ENCODE peak calls at places on chromosomes 7 and 10, in six cellular contexts. R is A549, L is IMR-90, I is HepG2, Z is GM12878, S is H1. E is an unnamed sample.

GRCh38 chr10:44636625-44637024 is 251.7 kb upstream of the CXCL12 start:
- DNase-seq in L (no peak), S (no peak), Z (no peak), R (no peak), I (no peak), E (no peak)

GRCh38 chr7:7618410-7618809 is 22.1 kb upstream of the UMAD1 start:
- DNase-seq in L (no peak), S (no peak), R (no peak), I (no peak), Z (no peak), E (no peak)

GRCh38 chr10:133453516-133454203 is at the start of gene SCART1:
- DNase-seq in Z (no peak), S (no peak), R (no peak), L (no peak), I (no peak), E (peak)

GRCh38 chr7:150876817-150877526 is 24.7 kb downstream of the AOC1 start:
- DNase-seq in S (peak), R (peak), Z (no peak), I (peak), L (peak), E (peak)

GRCh38 chr7:37354661-37355131 is 94.0 kb downstream of the ELMO1 start:
- DNase-seq in S (no peak), I (no peak), Z (no peak), L (no peak), R (no peak), E (peak)

GRCh38 chr7:107113866-107114265 is 54.9 kb upstream of the HBP1 start:
- DNase-seq in L (no peak), R (no peak), Z (no peak), I (no peak), S (no peak), E (no peak)

GRCh38 chr10:18681971-18682403 is 22.8 kb downstream of the ARL5B start:
- DNase-seq in I (peak), L (peak), R (peak), Z (no peak), S (no peak), E (no peak)

GRCh38 chr10:70651661-70652060 is 20.6 kb upstream of the ADAMTS14 start:
- DNase-seq in S (no peak), I (no peak), L (no peak), Z (no peak), R (peak), E (peak)

GRCh38 chr10:13115832-13116793 is 16.1 kb downstream of the OPTN start:
- DNase-seq in I (no peak), Z (no peak), R (no peak), S (no peak), L (no peak), E (no peak)

GRCh38 chr10:87660484-87661133 is 931 bp downstream of the PAPSS2 start:
- DNase-seq in S (no peak), Z (no peak), I (no peak), L (peak), R (peak), E (peak)

GRCh38 chr10:114869500-114869899 is 47.9 kb downstream of the FHIP2A start:
- DNase-seq in R (no peak), Z (no peak), L (peak), S (no peak), I (no peak), E (no peak)

GRCh38 chr7:27115161-27116018 is 12.9 kb upstream of the HOXA2 start:
- DNase-seq in R (peak), S (no peak), L (peak), I (no peak), Z (no peak), E (no peak)

GRCh38 chr10:113454341-113455061 is 98.4 kb upstream of the HABP2 start:
- DNase-seq in I (peak), L (peak), R (peak), S (peak), Z (no peak), E (peak)

GRCh38 chr10:80674809-80675208 is 137.1 kb downstream of the SH2D4B start:
- DNase-seq in R (no peak), Z (no peak), I (no peak), L (no peak), S (no peak), E (no peak)

GRCh38 chr10:5506751-5507648 is 7.6 kb upstream of the CALML5 start:
- DNase-seq in S (no peak), L (no peak), R (no peak), Z (no peak), I (no peak), E (no peak)

GRCh38 chr7:697259-697615 is 29.3 kb upstream of the DNAAF5 start:
- DNase-seq in L (no peak), R (no peak), I (no peak), Z (no peak), S (no peak), E (no peak)

GRCh38 chr7:149866817-149867447 is 6.8 kb upstream of the ATP6V0E2 start:
- DNase-seq in I (no peak), Z (no peak), S (no peak), L (peak), R (no peak), E (no peak)

GRCh38 chr10:120386196-120386595 is 70.8 kb upstream of the PLPP4 start:
- DNase-seq in I (no peak), R (no peak), L (no peak), S (no peak), Z (no peak), E (no peak)

GRCh38 chr7:114415054-114415997 is 711 bp downstream of the FOXP2 start:
- DNase-seq in Z (no peak), S (no peak), L (no peak), R (no peak), I (no peak), E (no peak)

GRCh38 chr10:29386347-29386999 is 97.6 kb downstream of the LYZL1 start:
- DNase-seq in L (peak), S (no peak), R (peak), I (peak), Z (no peak), E (peak)

GRCh38 chr7:141563956-141564623 is 12.9 kb downstream of the AGK start:
- DNase-seq in R (peak), I (no peak), Z (peak), L (no peak), S (no peak), E (peak)

GRCh38 chr10:17474595-17474994 is 20.2 kb upstream of the ST8SIA6 start:
- DNase-seq in R (peak), Z (no peak), L (peak), I (no peak), S (no peak), E (peak)

GRCh38 chr7:38411404-38411803 is 138.0 kb upstream of the TARP start:
- DNase-seq in I (peak), Z (no peak), S (no peak), R (peak), L (peak), E (no peak)

GRCh38 chr7:96212474-96212873 is 109.4 kb downstream of the SLC25A13 start:
- DNase-seq in S (no peak), R (no peak), I (no peak), L (no peak), Z (no peak), E (no peak)

GRCh38 chr10:71757450-71757918 is 15.8 kb downstream of the VSIR start:
- DNase-seq in R (no peak), S (no peak), I (no peak), L (no peak), Z (no peak), E (no peak)
- TF ChIP-seq POLR2A in R (no peak), S (no peak), I (no peak), L (no peak), Z (no peak), E (no peak)

GRCh38 chr10:32317795-32318194 is 29.2 kb downstream of the EPC1 start:
- DNase-seq in S (no peak), L (no peak), Z (peak), R (no peak), I (no peak), E (no peak)
- TF ChIP-seq CTCF in S (no peak), L (no peak), Z (no peak), R (no peak), I (no peak), E (no peak)

DNA sequence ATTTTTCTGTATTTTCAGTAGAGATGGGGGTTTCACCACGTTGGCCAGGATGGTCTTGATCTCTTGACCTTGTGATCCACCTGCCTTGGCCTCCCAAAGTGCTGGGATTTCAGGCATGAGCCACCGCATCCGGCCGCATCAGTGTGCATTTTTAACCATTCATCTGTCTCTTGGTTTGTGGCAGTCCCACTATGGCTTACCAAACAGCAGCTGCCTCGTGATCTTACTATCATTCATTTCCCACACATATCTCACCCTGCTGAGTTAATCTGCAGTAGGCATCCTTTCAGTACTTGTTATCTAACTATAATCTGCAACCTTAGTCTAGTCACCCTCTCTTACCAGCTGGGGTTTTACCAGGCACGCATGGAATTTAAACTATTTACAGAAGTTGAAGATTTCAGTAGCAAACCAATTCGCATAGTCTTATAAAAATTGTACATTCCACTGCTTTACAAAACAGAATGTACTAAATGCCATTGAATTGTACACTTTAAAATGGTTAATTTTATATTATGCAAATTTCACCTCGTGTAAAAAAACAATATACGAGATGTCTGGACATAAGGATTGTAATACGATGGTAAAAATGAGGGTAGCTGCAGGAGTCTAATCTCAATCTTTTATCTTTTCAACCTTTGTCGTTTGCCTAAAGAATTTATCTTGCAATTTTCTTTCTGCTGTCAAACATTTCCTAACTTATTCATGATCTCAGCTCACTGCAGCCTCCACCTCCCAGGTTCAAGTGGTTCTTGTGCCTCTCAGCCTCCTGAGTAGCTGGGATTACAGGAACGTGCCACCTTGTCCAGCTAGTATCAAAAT is 4.6 kb upstream of the TBC1D12 start:
- DNase-seq in L (peak), R (peak), S (no peak), I (peak), Z (no peak), E (no peak)
- TF ChIP-seq RFX5 in L (no peak), R (no peak), S (no peak), I (no peak), Z (no peak), E (no peak)

GRCh38 chr7:6460990-6461584 is 13.3 kb upstream of the DAGLB start:
- DNase-seq in S (no peak), L (no peak), I (no peak), Z (no peak), R (no peak), E (no peak)
- TF ChIP-seq POLR2A in S (no peak), L (no peak), I (peak), Z (peak), R (no peak), E (no peak)

DNA sequence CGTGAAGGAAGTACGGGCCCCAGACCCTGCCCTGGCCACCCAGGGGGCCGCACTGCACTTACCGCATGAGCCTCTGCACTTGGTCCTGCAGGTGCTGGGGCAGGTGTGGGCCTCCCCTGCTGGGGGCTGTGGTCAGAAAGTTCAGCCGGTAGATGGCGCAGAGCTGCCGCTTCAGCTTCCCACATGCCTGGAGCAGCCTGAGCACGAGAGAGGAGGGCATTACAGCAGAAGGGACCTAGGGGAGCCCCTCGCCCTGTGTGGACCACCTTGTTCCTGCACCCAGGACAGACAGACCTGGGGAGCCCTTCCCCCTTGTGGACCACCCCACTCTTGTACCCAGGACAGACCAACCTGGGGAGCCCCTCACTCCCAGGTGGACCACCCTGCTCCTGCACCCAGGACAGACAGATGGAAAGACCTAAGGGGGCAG is 8.7 kb upstream of the PYROXD2 start:
- DNase-seq in S (no peak), I (peak), L (no peak), Z (no peak), R (peak), E (no peak)
- TF ChIP-seq CTCF in S (peak), I (peak), L (no peak), Z (no peak), R (no peak), E (peak)

GRCh38 chr10:88792656-88793055 is 9.9 kb upstream of the LIPM start:
- DNase-seq in L (peak), S (no peak), I (no peak), R (no peak), Z (peak), E (no peak)
- TF ChIP-seq RFX5 in L (no peak), S (no peak), I (no peak), R (no peak), Z (no peak), E (no peak)

E was measured in K562.